ENCODE peak calls at places on chromosomes 16 and 17, in eight cellular contexts. F is HL-60, G is fibroblast of pulmonary artery, N is fibroblast of mammary gland, S is BE2C, Z is GM10248, V is AG09309, T is psoas muscle. K is an unnamed sample.

GRCh38 chr16:27424772-27425498 is 23.0 kb downstream of the IL21R start:
- DNase-seq in F (no peak), G (no peak), N (no peak), S (no peak), Z (no peak), V (no peak), T (no peak), K (peak)

GRCh38 chr16:48905632-48906031 is 295.7 kb upstream of the N4BP1 start:
- DNase-seq in F (no peak), G (no peak), N (no peak), S (no peak), Z (no peak), V (no peak), T (no peak), K (no peak)

GRCh38 chr16:3519581-3519980 is 18.8 kb downstream of the CLUAP1 start:
- DNase-seq in F (no peak), G (no peak), N (no peak), S (no peak), Z (no peak), V (no peak), T (no peak), K (no peak)

GRCh38 chr17:81867123-81867951 is 3.8 kb downstream of the ARHGDIA start:
- DNase-seq in F (no peak), G (peak), N (peak), S (peak), Z (no peak), V (no peak), T (no peak), K (no peak)

GRCh38 chr16:63684702-63685101 is 1437.2 kb downstream of the CDH11 start:
- DNase-seq in F (no peak), G (no peak), N (no peak), S (no peak), Z (no peak), V (no peak), T (no peak), K (no peak)

GRCh38 chr16:85286066-85286712 is 173.9 kb upstream of the CIBAR2 start:
- DNase-seq in F (no peak), G (peak), N (peak), S (no peak), Z (no peak), V (peak), T (peak), K (no peak)

GRCh38 chr17:38669520-38669919 is 5.2 kb downstream of the EPOP start:
- DNase-seq in F (no peak), G (no peak), N (no peak), S (no peak), Z (no peak), V (no peak), T (no peak), K (no peak)

GRCh38 chr16:11411059-11411550 is 65.8 kb downstream of the RMI2 start:
- DNase-seq in F (no peak), G (no peak), N (no peak), S (peak), Z (no peak), V (no peak), T (no peak), K (no peak)

GRCh38 chr16:56102159-56102798 is 89.0 kb upstream of the GNAO1 start:
- DNase-seq in F (no peak), G (peak), N (no peak), S (peak), Z (no peak), V (no peak), T (peak), K (no peak)

GRCh38 chr17:13024526-13025263 is 6.9 kb upstream of the ELAC2 start:
- DNase-seq in F (no peak), G (peak), N (peak), S (peak), Z (peak), V (no peak), T (peak), K (no peak)

GRCh38 chr17:42980766-42981397 is 517 bp downstream of the RUNDC1 start:
- DNase-seq in F (no peak), G (peak), N (peak), S (peak), Z (peak), V (no peak), T (peak), K (no peak)

GRCh38 chr17:68101992-68102758 is 66.6 kb downstream of the KPNA2 start:
- DNase-seq in F (no peak), G (peak), N (no peak), S (no peak), Z (no peak), V (no peak), T (no peak), K (no peak)

GRCh38 chr17:81437221-81437651 is 42.0 kb downstream of the BAHCC1 start:
- DNase-seq in F (no peak), G (no peak), N (no peak), S (peak), Z (no peak), V (no peak), T (no peak), K (no peak)

GRCh38 chr17:9468937-9469336 is 106.7 kb downstream of the STX8 start:
- DNase-seq in F (no peak), G (no peak), N (no peak), S (no peak), Z (no peak), V (no peak), T (no peak), K (no peak)

GRCh38 chr16:79067600-79067999 is 532.9 kb downstream of the MAF start:
- DNase-seq in F (no peak), G (no peak), N (peak), S (no peak), Z (no peak), V (no peak), T (no peak), K (no peak)

GRCh38 chr17:83068641-83069570 is 10.5 kb upstream of the METRNL start:
- DNase-seq in F (no peak), G (no peak), N (no peak), S (peak), Z (no peak), V (no peak), T (peak), K (peak)

GRCh38 chr16:80158766-80159165 is 382.0 kb upstream of the DYNLRB2 start:
- DNase-seq in F (no peak), G (peak), N (peak), S (no peak), Z (no peak), V (no peak), T (no peak), K (no peak)

GRCh38 chr16:85988306-85988705 is 89.3 kb downstream of the IRF8 start:
- DNase-seq in F (no peak), G (no peak), N (no peak), S (no peak), Z (no peak), V (no peak), T (no peak), K (no peak)

GRCh38 chr17:44006581-44007345 is 2.3 kb downstream of the NAGS start:
- DNase-seq in F (peak), G (peak), N (peak), S (peak), Z (peak), V (peak), T (peak), K (peak)

GRCh38 chr17:19728114-19728495 is 11.7 kb upstream of the SLC47A2 start:
- DNase-seq in F (peak), G (peak), N (peak), S (peak), Z (no peak), V (peak), T (peak), K (no peak)

GRCh38 chr17:75601057-75601987 is 13.7 kb downstream of the MYO15B start:
- DNase-seq in F (no peak), G (peak), N (peak), S (peak), Z (peak), V (no peak), T (peak), K (no peak)

GRCh38 chr16:4597174-4597573 is 17.5 kb downstream of the UBALD1 start:
- DNase-seq in F (no peak), G (no peak), N (no peak), S (no peak), Z (no peak), V (no peak), T (no peak), K (no peak)

GRCh38 chr16:47886631-47887415 is 269.0 kb downstream of the ABCC12 start:
- DNase-seq in F (no peak), G (no peak), N (no peak), S (no peak), Z (no peak), V (no peak), T (no peak), K (no peak)

GRCh38 chr17:81578038-81578441 is 25.9 kb upstream of the FAAP100 start:
- DNase-seq in F (no peak), G (peak), N (no peak), S (no peak), Z (no peak), V (no peak), T (no peak), K (no peak)

GRCh38 chr16:64542152-64542551 is 579.7 kb downstream of the CDH11 start:
- DNase-seq in F (no peak), G (no peak), N (no peak), S (no peak), Z (no peak), V (no peak), T (no peak), K (no peak)

GRCh38 chr16:72487283-72487682 is 315.3 kb upstream of the PMFBP1 start:
- DNase-seq in F (no peak), G (no peak), N (no peak), S (no peak), Z (no peak), V (no peak), T (no peak), K (no peak)

GRCh38 chr16:25264599-25264998 is 7.0 kb upstream of the ZKSCAN2 start:
- DNase-seq in F (no peak), G (peak), N (no peak), S (no peak), Z (no peak), V (no peak), T (no peak), K (no peak)

GRCh38 chr16:83891742-83892141 is 7.2 kb upstream of the MLYCD start:
- DNase-seq in F (no peak), G (no peak), N (no peak), S (no peak), Z (no peak), V (no peak), T (no peak), K (no peak)

GRCh38 chr17:76707985-76708807 is 2.6 kb downstream of the MXRA7 start:
- DNase-seq in F (no peak), G (no peak), N (peak), S (peak), Z (no peak), V (no peak), T (peak), K (no peak)

GRCh38 chr17:66491213-66491612 is 188.8 kb downstream of the PRKCA start:
- DNase-seq in F (no peak), G (no peak), N (no peak), S (no peak), Z (no peak), V (no peak), T (no peak), K (no peak)

GRCh38 chr17:39224778-39225307 is 902 bp downstream of the STAC2 start:
- DNase-seq in F (no peak), G (no peak), N (no peak), S (no peak), Z (no peak), V (no peak), T (no peak), K (no peak)

GRCh38 chr16:23408242-23409201 is 44.5 kb downstream of the COG7 start:
- DNase-seq in F (no peak), G (peak), N (peak), S (peak), Z (no peak), V (peak), T (peak), K (no peak)

GRCh38 chr17:39674702-39675389 is 6.6 kb downstream of the PNMT start:
- DNase-seq in F (no peak), G (no peak), N (peak), S (peak), Z (peak), V (no peak), T (no peak), K (no peak)

GRCh38 chr17:59375858-59376257 is 44.4 kb downstream of the YPEL2 start:
- DNase-seq in F (no peak), G (no peak), N (no peak), S (no peak), Z (peak), V (no peak), T (no peak), K (no peak)

GRCh38 chr17:38705803-38706624 is 941 bp downstream of the MLLT6 start:
- DNase-seq in F (no peak), G (peak), N (peak), S (peak), Z (no peak), V (no peak), T (peak), K (no peak)

GRCh38 chr17:45908460-45908859 is 14.1 kb downstream of the MAPT start:
- DNase-seq in F (no peak), G (no peak), N (no peak), S (no peak), Z (no peak), V (no peak), T (no peak), K (no peak)

GRCh38 chr17:41531993-41532392 is 3.9 kb upstream of the KRT19 start:
- DNase-seq in F (no peak), G (no peak), N (no peak), S (no peak), Z (no peak), V (no peak), T (no peak), K (no peak)

GRCh38 chr17:76394166-76394565 is 9.8 kb downstream of the SPHK1 start:
- DNase-seq in F (no peak), G (no peak), N (no peak), S (no peak), Z (no peak), V (no peak), T (no peak), K (no peak)

GRCh38 chr16:4136229-4136813 is 20.1 kb upstream of the ADCY9 start:
- DNase-seq in F (no peak), G (no peak), N (no peak), S (no peak), Z (no peak), V (no peak), T (no peak), K (no peak)

GRCh38 chr17:7392696-7393612 is 1.4 kb downstream of the PLSCR3 start:
- DNase-seq in F (no peak), G (no peak), N (no peak), S (no peak), Z (no peak), V (no peak), T (no peak), K (no peak)

GRCh38 chr17:7398612-7399011 is 4.3 kb upstream of the PLSCR3 start:
- DNase-seq in F (no peak), G (no peak), N (no peak), S (no peak), Z (no peak), V (no peak), T (no peak), K (no peak)

GRCh38 chr17:7394452-7395191 is at the start of gene PLSCR3:
- DNase-seq in F (peak), G (peak), N (peak), S (peak), Z (peak), V (peak), T (peak), K (peak)

GRCh38 chr17:7393613-7394451 is 493 bp downstream of the PLSCR3 start:
- DNase-seq in F (no peak), G (no peak), N (no peak), S (no peak), Z (peak), V (no peak), T (peak), K (no peak)

DNA sequence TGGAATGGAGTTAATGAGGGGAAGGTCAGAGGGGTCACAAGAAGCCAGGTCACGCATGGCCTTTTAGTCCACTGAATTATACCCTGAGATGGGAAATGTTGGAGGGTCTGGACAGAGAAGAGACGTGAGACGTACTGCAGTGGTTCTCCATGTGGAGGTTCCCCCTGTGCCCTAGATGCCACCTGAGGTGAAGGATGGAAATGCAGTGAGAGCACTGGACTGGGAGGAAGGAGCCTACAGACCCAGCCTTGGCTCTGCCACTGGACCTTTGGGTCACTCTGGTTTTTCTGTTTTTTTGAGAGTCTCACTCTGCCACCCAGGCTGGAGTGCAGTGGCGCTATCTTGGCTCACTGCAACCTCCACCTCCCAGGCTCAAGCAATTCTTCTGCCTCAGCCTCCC is 1.8 kb upstream of the PLSCR3 start:
- DNase-seq in F (no peak), G (no peak), N (no peak), S (no peak), Z (no peak), V (no peak), T (no peak), K (no peak)
- TF ChIP-seq CTCF in F (no peak), G (no peak), N (no peak), S (no peak), Z (no peak), V (no peak), T (no peak), K (no peak)

DNA sequence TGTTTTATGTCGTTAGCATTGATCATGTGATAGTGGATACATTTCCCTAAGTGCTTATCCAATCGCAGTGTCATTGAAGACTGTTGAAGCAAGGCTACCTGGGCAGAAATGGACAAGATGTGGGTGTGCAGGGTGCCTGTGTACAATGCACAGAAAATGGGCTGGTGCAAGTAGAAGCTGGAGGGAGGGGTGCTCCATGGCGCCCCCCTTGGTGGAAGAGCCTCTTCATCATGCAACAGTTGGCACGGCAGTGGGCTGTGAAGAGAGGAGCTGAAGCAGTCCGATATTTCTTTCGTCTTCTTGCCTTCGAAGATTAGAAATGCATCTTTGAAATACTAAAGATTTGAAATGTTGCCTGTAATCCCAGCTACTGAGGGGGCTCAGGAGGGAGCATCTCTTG is 100.5 kb downstream of the PLCG2 start:
- DNase-seq in F (no peak), G (no peak), N (no peak), S (no peak), Z (no peak), V (no peak), T (no peak), K (no peak)
- TF ChIP-seq CTCF in F (no peak), G (no peak), N (no peak), S (peak), Z (peak), V (no peak), T (no peak), K (no peak)

DNA sequence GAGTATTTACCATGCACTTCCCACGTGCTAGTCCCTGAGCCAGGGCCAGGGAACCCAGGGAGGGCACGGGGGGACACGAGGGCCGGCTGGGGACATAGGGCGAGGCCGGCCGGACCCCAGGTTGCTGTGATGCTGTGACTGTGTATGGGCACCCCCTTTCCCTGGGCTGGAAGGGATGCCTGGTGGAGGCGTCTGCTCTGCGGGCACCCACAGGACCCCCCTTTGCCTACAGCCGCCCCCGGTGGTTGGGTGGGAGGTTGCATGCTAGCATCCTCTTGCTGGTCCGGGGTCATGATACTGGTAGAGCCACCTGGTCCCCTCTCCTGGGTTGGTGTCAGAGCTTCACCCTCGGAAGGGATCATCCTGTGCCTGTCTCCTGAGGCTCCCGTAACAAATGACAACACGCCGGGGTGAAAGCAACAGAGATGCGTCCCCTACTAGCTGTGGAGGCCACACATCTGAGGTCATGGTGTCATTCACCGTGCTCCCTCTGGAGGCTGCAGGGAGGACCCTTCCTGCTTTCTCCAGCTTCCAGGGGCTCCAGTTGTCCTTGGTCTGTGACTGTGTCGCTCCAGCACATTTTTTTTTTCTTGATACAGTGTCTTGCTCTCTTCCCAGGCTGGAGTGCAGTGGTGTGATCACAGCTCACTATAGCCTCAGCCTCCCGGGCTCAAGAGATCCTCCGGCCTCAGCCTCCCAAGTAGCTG is 3.1 kb upstream of the CIAO3 start:
- DNase-seq in F (no peak), G (no peak), N (no peak), S (peak), Z (no peak), V (no peak), T (no peak), K (no peak)
- TF ChIP-seq CTCF in F (no peak), G (no peak), N (no peak), S (peak), Z (no peak), V (no peak), T (no peak), K (peak)

GRCh38 chr17:58344047-58344790 is 7.8 kb downstream of the SUPT4H1 start:
- DNase-seq in F (peak), G (peak), N (no peak), S (no peak), Z (peak), V (no peak), T (no peak), K (peak)

GRCh38 chr17:58343131-58343530 is 8.9 kb downstream of the SUPT4H1 start:
- DNase-seq in F (no peak), G (no peak), N (no peak), S (no peak), Z (no peak), V (no peak), T (no peak), K (no peak)

GRCh38 chr17:58341861-58342475 is 10.0 kb downstream of the SUPT4H1 start:
- DNase-seq in F (no peak), G (no peak), N (no peak), S (no peak), Z (no peak), V (no peak), T (no peak), K (no peak)

GRCh38 chr17:58345500-58345899 is 6.5 kb downstream of the SUPT4H1 start:
- DNase-seq in F (no peak), G (no peak), N (no peak), S (no peak), Z (no peak), V (no peak), T (no peak), K (no peak)

DNA sequence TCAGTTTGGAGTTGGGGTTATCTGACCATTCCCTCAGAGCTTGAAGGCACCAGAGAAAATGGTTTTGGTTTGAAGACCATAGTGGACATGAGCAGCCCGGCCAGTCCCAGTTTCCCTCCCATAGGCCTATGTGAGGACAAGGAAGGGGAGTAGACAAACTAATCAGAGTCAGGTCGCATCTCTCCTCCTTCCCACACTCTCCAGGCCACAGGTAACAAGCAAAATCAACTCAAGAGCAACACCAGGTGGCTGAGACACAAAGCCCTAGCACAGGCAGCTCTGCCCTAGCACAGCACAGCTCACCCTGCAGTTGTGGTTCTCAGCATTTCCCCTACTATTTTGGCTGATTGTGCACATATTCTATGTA is 7.2 kb downstream of the SUPT4H1 start:
- DNase-seq in F (no peak), G (no peak), N (no peak), S (no peak), Z (no peak), V (no peak), T (no peak), K (no peak)
- TF ChIP-seq CTCF in F (no peak), G (no peak), N (no peak), S (no peak), Z (peak), V (no peak), T (no peak), K (no peak)

K was measured in CD14-positive monocyte.